ENCODE peak calls at places on chromosomes 3 and 15, in four cellular contexts. P is HepG2, T is GM12878, L is H1. R is an unnamed sample.

GRCh38 chr15:45180201-45180600 is 7.6 kb downstream of the SHF start:
- DNase-seq in P (no peak), T (no peak), L (no peak), R (no peak)

GRCh38 chr3:176988795-176989194 is 208.5 kb downstream of the TBL1XR1 start:
- DNase-seq in P (no peak), T (no peak), L (no peak), R (no peak)

GRCh38 chr15:48984811-48985352 is 21.2 kb upstream of the SHC4 start:
- DNase-seq in P (no peak), T (no peak), L (no peak), R (no peak)

GRCh38 chr15:79582650-79583049 is 150.5 kb downstream of the MINAR1 start:
- DNase-seq in P (no peak), T (no peak), L (no peak), R (no peak)

GRCh38 chr15:34754674-34755418 is at the start of gene GJD2:
- DNase-seq in P (no peak), T (no peak), L (peak), R (no peak)

GRCh38 chr3:31050296-31050695 is 155.8 kb upstream of the GADL1 start:
- DNase-seq in P (no peak), T (no peak), L (no peak), R (no peak)

GRCh38 chr3:102090646-102091045 is 241.3 kb downstream of the NFKBIZ start:
- DNase-seq in P (no peak), T (no peak), L (no peak), R (no peak)

GRCh38 chr3:197750863-197751737 is 1.4 kb downstream of the FYTTD1 start:
- DNase-seq in P (no peak), T (no peak), L (no peak), R (no peak)

GRCh38 chr3:42489116-42489936 is 13.1 kb upstream of the VIPR1 start:
- DNase-seq in P (no peak), T (no peak), L (no peak), R (no peak)

DNA sequence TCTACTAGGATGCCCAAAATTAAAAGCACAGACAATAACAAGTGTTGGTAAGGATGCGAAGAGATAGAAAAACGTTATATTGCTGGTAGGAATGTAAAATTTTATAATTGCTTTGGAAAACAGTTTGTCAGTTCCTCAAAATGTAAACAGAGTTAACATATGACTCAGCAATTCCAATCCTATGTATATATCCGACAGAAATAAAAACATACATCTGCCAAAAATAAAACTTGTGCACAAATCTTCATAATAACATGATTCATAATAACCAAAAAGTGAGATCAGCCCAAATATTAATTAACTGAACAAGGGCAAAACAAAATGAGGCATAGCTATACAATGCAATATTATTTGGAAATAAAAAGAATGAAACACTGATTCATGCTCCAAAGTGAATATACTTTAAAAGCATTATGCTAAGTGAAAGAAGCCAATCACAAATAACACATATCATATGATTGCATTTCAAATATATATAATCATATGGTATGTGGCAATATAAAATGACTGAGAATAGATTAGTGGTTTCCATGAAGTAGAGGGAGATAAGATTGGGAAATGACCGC is 609.3 kb downstream of the IGSF11 start:
- DNase-seq in P (no peak), T (no peak), L (no peak), R (no peak)
- H3K9ac ChIP-seq in P (no peak), T (no peak), L (no peak), R (no peak)

GRCh38 chr15:77573826-77574225 is 58.9 kb downstream of the LINGO1 start:
- DNase-seq in P (no peak), T (no peak), L (no peak), R (no peak)

GRCh38 chr15:77575203-77575934 is 57.3 kb downstream of the LINGO1 start:
- DNase-seq in P (no peak), T (no peak), L (no peak), R (no peak)

GRCh38 chr15:77572186-77572585 is 60.5 kb downstream of the LINGO1 start:
- DNase-seq in P (no peak), T (no peak), L (no peak), R (no peak)

GRCh38 chr15:77576538-77576937 is 56.2 kb downstream of the LINGO1 start:
- DNase-seq in P (no peak), T (no peak), L (no peak), R (no peak)

DNA sequence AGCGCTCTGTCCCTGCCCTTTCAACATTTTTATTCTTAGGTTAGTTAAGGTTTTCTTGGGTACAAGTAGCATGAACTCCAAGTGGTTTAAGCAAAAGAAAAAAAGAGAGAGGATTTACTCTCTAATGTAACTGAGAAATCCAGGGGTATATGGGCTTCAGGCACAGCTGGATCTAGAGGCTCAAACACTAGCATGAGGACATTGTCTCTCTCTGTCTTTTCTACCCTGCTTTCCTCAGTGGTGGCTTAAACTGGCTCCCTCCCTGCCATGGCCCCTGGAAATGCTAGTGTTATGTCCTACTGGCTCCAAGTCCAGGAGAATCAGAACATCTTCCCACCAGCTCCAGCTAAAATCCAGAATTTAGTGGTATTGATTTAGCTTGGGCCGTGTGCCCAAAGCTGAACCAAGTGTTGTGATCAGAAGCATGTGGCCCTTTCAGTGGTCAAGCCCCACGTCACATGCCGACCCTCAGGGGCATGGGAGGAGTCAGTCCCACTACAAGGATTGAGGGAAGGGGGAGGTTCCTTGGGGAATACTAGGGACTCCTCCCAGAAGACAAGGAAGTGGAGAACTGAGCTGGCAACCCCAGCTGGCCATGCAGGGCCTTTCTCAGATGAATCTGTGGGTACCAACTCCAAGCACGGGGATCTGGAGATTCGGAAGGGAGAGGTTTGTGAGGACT is 58.0 kb downstream of the LINGO1 start:
- DNase-seq in P (no peak), T (no peak), L (no peak), R (no peak)
- TF ChIP-seq YY1 in P (no peak), T (no peak), L (no peak), R (no peak)

GRCh38 chr3:133393691-133394474 is 6.0 kb upstream of the BFSP2 start:
- DNase-seq in P (no peak), T (no peak), L (no peak), R (no peak)
- TF ChIP-seq SUZ12 in P (no peak), T (no peak), L (no peak), R (no peak)

DNA sequence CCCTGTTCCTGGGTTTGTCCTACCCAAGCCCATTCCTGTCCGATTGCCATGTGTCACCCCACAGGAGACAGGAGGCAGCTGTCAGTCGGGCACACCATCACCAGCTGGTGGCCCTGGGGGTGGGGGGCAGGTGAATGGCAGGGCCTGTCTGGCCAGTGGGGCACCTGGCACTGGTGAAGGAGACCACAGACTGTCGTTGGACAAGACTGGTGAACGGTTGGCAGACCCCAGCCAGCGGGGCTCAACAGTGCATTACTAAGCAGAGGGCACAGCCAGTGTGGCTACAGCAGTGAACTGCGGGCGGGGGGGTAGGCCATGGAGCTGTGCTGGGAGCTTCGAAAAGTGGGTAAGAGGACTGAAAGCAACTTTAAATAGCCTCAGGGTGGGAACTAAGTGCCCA is 2.1 kb downstream of the SEMA7A start:
- DNase-seq in P (no peak), T (no peak), L (no peak), R (no peak)
- H3K9ac ChIP-seq in P (no peak), T (peak), L (no peak), R (no peak)

DNA sequence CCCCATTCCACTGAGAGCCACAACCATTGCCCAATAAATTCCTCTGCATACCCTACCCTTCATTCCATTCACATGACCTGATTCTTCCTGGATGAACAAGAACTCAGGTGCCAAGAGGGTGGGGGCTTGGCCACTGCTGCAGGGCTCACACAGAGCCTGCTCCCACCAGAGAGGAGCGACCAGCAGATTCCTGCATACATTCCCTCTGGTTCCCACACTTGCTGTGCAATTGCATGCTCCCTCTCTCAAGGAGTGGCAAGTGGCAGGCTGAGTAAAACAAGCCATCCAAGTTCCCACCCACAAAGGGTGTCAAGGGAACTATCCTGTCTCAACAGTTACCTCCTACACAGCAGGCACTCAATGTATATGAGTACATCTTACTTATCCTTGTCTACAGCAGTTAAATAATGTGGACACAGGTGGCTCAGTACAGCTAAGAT is 217.7 kb downstream of the ALCAM start:
- DNase-seq in P (no peak), T (no peak), L (no peak), R (no peak)
- TF ChIP-seq YY1 in P (no peak), T (no peak), L (no peak), R (no peak)

GRCh38 chr3:129359102-129359461 is 69.4 kb downstream of the EFCAB12 start:
- DNase-seq in P (no peak), T (no peak), L (no peak), R (no peak)
- TF ChIP-seq SUZ12 in P (no peak), T (no peak), L (no peak), R (no peak)

GRCh38 chr3:77227567-77227966 is 187.7 kb downstream of the ROBO2 start:
- DNase-seq in P (no peak), T (no peak), L (no peak), R (no peak)
- H3K9ac ChIP-seq in P (no peak), T (no peak), L (no peak), R (no peak)